ENCODE peak calls at places on chromosomes 13 and 19, in four cellular contexts. W is HepG2, B is GM12878, D is K562. Y is an unnamed sample.

GRCh38 chr19:24074720-24075119 is 12.3 kb upstream of the ZNF254 start:
- DNase-seq in D (no peak), W (no peak), B (no peak), Y (no peak)

GRCh38 chr13:30421093-30422055 is 919 bp upstream of the UBE2L5 start:
- DNase-seq in D (peak), B (no peak), W (no peak), Y (peak)

GRCh38 chr19:44757735-44758505 is 9.4 kb downstream of the BCL3 start:
- DNase-seq in D (no peak), B (no peak), W (no peak), Y (peak)

GRCh38 chr19:39413269-39413902 is 917 bp downstream of the PLEKHG2 start:
- DNase-seq in D (peak), W (no peak), B (no peak), Y (peak)

GRCh38 chr13:51861728-51862300 is at the start of gene CCDC70:
- DNase-seq in W (no peak), B (no peak), D (peak), Y (no peak)

GRCh38 chr13:19663416-19663979 is 30.0 kb downstream of the MPHOSPH8 start:
- DNase-seq in D (no peak), W (no peak), B (no peak), Y (no peak)

GRCh38 chr19:1920644-1921043 is 15.4 kb downstream of the ADAT3 start:
- DNase-seq in W (no peak), B (no peak), D (no peak), Y (no peak)

GRCh38 chr19:45455707-45456499 is 11.9 kb upstream of the FOSB start:
- DNase-seq in B (no peak), D (peak), W (peak), Y (peak)

GRCh38 chr19:30402790-30403189 is 30.6 kb downstream of the ZNF536 start:
- DNase-seq in B (no peak), W (no peak), D (no peak), Y (no peak)

GRCh38 chr13:19586904-19587634 is 25.7 kb upstream of the TPTE2 start:
- DNase-seq in B (peak), W (peak), D (peak), Y (peak)

GRCh38 chr19:34639491-34640085 is 37.4 kb downstream of the SCGB2B2 start:
- DNase-seq in B (peak), D (peak), W (peak), Y (peak)

GRCh38 chr19:11016591-11016990 is 55.8 kb downstream of the SMARCA4 start:
- DNase-seq in D (no peak), W (no peak), B (no peak), Y (no peak)

GRCh38 chr19:4183967-4184717 is 1.7 kb downstream of the ANKRD24 start:
- DNase-seq in B (no peak), D (no peak), W (no peak), Y (no peak)

GRCh38 chr19:58477130-58477529 is 978 bp downstream of the ZNF446 start:
- DNase-seq in D (no peak), B (no peak), W (no peak), Y (no peak)

GRCh38 chr13:110150384-110151091 is 156.4 kb downstream of the COL4A1 start:
- DNase-seq in B (no peak), D (no peak), W (no peak), Y (no peak)

GRCh38 chr13:27965343-27965739 is 3.8 kb downstream of the CDX2 start:
- DNase-seq in W (no peak), B (no peak), D (no peak), Y (peak)

GRCh38 chr13:114140131-114140908 is 7.9 kb upstream of the RASA3 start:
- DNase-seq in B (no peak), D (no peak), W (no peak), Y (no peak)

GRCh38 chr19:15210323-15210774 is 9.6 kb upstream of the NOTCH3 start:
- DNase-seq in W (peak), B (no peak), D (no peak), Y (no peak)

GRCh38 chr13:85567909-85568308 is 231.3 kb downstream of the SLITRK6 start:
- DNase-seq in W (no peak), B (no peak), D (no peak), Y (no peak)
- TF ChIP-seq USF2 in W (no peak), B (no peak), D (no peak), Y (no peak)

GRCh38 chr13:40987606-40988280 is 31.4 kb downstream of the ELF1 start:
- DNase-seq in W (no peak), B (no peak), D (no peak), Y (no peak)
- TF ChIP-seq NFIC in W (no peak), B (no peak), D (no peak), Y (no peak)

DNA sequence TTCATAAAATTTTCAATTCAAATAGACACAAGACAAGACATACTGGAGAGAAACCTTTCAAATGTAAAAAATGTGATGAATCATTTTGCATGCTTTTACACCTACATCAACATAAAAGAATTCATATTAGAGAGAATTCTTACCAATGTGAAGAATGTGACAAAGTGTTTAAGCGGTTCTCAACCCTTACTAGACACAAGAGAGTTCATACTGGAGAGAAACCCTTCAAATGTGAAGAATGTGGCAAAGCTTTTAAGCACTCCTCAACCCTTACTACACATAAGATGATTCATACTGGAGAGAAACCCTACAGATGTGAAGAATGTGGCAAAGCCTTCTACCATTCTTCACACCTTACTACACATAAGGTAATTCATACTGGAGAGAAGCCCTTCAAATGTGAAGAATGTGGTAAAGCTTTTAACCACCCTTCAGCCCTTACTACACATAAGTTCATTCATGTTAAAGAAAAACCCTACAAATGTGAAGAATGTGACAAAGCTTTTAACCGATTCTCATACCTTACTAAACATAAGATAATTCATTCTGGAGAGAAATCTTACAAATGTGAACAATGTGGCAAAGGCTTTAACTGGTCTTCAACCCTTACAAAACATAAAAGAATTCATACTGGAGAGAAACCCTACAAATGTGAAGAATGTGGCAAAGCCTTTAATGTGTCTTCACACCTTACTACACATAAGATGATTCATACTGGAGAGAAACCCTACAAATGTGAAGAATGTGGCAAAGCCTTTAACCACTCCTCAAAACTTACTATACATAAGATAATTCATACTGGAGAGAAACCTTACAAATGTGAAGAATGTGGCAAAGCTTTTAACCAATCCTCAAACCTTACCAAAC is 24.6 kb upstream of the ZNF431 start:
- DNase-seq in W (no peak), D (no peak), B (no peak), Y (no peak)
- TF ChIP-seq USF2 in W (no peak), D (no peak), B (no peak), Y (no peak)

DNA sequence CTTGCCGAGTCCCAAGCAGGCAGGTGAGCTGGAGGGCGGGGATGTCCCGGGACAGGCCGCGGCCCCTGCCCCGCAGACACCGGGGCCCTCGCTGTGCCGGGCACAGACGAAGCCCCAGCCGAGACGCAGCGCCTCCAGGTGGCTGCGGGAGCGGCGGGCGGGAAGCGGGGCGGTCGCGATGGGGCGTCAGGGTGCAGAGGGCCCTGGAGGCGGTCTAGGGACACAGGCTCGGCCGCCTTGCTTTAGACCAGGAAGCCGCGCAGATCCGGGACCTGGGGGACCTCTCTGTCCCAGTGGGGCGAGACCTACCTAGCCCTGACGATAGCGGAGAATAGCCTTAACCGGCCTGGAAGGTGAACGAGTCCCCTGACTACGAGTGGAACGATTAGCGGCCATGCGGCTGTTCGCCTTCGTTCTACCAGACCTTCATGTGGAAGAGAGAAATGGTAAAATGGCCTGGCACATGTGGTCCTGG is 4.2 kb upstream of the ZNF564 start:
- DNase-seq in B (no peak), W (no peak), D (no peak), Y (peak)
- TF ChIP-seq NFIC in B (no peak), W (no peak), D (no peak), Y (no peak)

GRCh38 chr13:84137292-84137691 is 255.0 kb upstream of the SLITRK1 start:
- DNase-seq in W (no peak), B (peak), D (no peak), Y (no peak)
- TF ChIP-seq USF2 in W (no peak), B (no peak), D (no peak), Y (no peak)

GRCh38 chr19:16266586-16266942 is 58.1 kb upstream of the KLF2 start:
- DNase-seq in W (no peak), B (no peak), D (no peak), Y (no peak)

GRCh38 chr19:16265205-16265604 is 59.4 kb upstream of the KLF2 start:
- DNase-seq in D (no peak), B (no peak), W (no peak), Y (no peak)

GRCh38 chr19:16268676-16269319 is 55.8 kb upstream of the KLF2 start:
- DNase-seq in W (no peak), B (no peak), D (no peak), Y (no peak)

GRCh38 chr19:16263115-16263839 is 61.3 kb upstream of the KLF2 start:
- DNase-seq in B (no peak), W (no peak), D (no peak), Y (no peak)

DNA sequence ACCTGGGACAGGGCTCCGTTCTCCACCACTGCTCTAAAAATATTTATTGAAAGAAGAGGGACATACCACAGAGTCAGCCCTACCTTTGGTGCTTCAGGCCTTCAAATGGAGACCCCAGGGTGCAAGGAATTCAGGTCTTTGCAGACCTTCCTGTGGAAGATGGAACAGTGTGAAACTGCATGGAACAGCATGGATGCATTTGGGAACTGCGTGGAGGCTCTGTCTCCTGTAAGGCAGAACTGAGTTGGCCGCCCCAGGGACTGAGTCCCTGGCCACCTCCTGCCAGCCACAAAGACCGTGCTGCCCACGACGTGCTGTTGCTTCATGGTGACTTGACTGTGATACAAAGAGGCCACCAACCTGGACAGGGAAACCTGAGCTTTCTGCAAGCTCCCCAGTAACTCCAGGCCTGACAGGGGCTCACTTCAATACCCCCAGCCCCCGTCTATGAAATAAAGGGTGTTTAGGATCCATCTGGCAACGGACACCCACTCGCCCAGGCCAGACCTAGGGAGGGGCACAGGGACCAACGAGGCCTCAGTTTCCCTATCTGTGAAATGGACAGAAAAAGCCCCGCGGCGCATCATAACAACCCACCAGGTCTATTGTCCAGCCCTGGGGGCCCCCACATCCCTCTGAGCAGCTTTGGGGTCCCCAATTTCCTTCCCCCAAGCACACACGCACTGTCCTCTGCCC is 58.6 kb upstream of the KLF2 start:
- DNase-seq in W (no peak), B (no peak), D (no peak), Y (no peak)
- TF ChIP-seq NFIC in W (no peak), B (no peak), D (no peak), Y (no peak)

GRCh38 chr13:97002581-97002980 is 8.3 kb upstream of the OXGR1 start:
- DNase-seq in W (no peak), B (no peak), D (no peak), Y (no peak)
- TF ChIP-seq USF2 in W (no peak), B (no peak), D (no peak), Y (no peak)

DNA sequence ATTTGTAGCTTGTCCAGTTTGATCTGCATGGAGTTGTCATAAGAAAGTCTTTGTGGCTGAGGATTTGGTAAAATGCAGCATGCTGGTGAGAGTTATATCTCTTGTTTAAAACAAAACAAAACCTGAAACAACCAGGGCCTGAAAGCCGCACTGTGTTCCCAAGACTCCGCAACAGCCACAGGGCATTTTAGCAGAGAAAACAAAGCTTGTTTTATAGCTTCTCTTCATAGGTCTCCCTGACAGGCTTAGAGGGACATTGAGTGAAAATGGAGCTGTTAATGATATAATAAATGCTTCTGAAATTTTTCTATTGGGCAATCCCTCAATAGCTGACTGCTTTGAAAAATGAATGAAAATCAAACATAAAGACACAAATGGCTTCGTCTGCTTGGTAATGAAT is 148.7 kb upstream of the RNF113B start:
- DNase-seq in D (no peak), W (no peak), B (no peak), Y (no peak)
- TF ChIP-seq NFIC in D (no peak), W (no peak), B (no peak), Y (no peak)

Y was measured in SK-N-SH.